ENCODE peak calls at places on chromosomes 16 and 17, in six cellular contexts. S is sigmoid colon, C is cardiac muscle cell, H is uterus, W is small intestine, G is A673. P is an unnamed sample.

GRCh38 chr16:85562102-85562786 is 50.9 kb upstream of the GSE1 start:
- DNase-seq in W (no peak), S (no peak), H (no peak), G (no peak), C (no peak), P (no peak)

GRCh38 chr17:15513058-15513858 is 45.8 kb upstream of the CDRT4 start:
- DNase-seq in W (no peak), G (no peak), H (no peak), S (no peak), C (peak), P (no peak)

GRCh38 chr16:3051009-3051408 is 4.6 kb downstream of the MMP25 start:
- DNase-seq in G (no peak), H (no peak), C (peak), S (no peak), W (no peak), P (no peak)

GRCh38 chr17:81865733-81866439 is 5.3 kb downstream of the ARHGDIA start:
- DNase-seq in C (peak), G (no peak), W (peak), S (no peak), H (no peak), P (no peak)

GRCh38 chr17:72358465-72358864 is 237.6 kb downstream of the SOX9 start:
- DNase-seq in G (no peak), S (no peak), W (no peak), H (no peak), C (no peak), P (no peak)

GRCh38 chr17:8366231-8366630 is 10.3 kb downstream of the KRABD2 start:
- DNase-seq in G (no peak), C (peak), W (no peak), S (no peak), H (peak), P (no peak)

GRCh38 chr17:36124879-36125824 is 21.5 kb downstream of the CCL4 start:
- DNase-seq in S (no peak), G (peak), C (no peak), H (no peak), W (no peak), P (no peak)

GRCh38 chr17:76422406-76422805 is 30.5 kb downstream of the UBE2O start:
- DNase-seq in W (no peak), C (no peak), G (no peak), S (no peak), H (no peak), P (no peak)

GRCh38 chr17:79616801-79617200 is 6.0 kb upstream of the RBFOX3 start:
- DNase-seq in G (no peak), H (no peak), W (no peak), S (peak), C (no peak), P (no peak)

GRCh38 chr17:56653877-56654276 is 60.4 kb downstream of the NOG start:
- DNase-seq in S (no peak), C (peak), H (no peak), W (peak), G (peak), P (peak)

GRCh38 chr17:5943991-5944390 is 126.2 kb upstream of the WSCD1 start:
- DNase-seq in H (no peak), W (no peak), C (no peak), S (no peak), G (no peak), P (no peak)

GRCh38 chr16:12449795-12450194 is 353.9 kb downstream of the CPPED1 start:
- DNase-seq in W (no peak), G (no peak), S (peak), C (no peak), H (no peak), P (no peak)

GRCh38 chr16:10622036-10622921 is 41.9 kb upstream of the EMP2 start:
- DNase-seq in W (peak), S (no peak), G (no peak), H (no peak), C (no peak), P (no peak)

GRCh38 chr17:72004476-72005331 is 116.1 kb upstream of the SOX9 start:
- DNase-seq in H (no peak), G (no peak), C (peak), W (no peak), S (no peak), P (no peak)

GRCh38 chr16:86823895-86824671 is 245.7 kb downstream of the FOXL1 start:
- DNase-seq in W (no peak), S (no peak), G (no peak), C (peak), H (no peak), P (no peak)

DNA sequence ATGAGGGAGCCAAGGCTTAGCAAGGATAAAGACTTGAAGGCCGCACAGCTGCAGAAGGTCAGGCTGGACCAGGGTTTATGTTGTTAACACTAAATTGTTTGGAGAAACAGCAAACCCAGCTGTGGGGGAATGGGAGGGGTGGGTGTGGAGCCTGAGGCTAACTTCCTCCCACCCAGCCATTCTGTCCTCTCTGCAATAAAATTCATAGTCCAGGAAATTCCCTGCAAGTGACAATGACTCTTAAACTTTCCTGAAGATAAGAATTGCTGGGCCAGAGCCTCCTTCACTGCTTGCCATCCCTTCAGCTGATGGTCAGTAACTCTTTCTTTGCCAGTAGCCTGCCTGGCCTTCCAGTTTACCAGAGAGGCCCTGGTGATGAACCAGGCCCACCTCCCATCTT is 19.4 kb upstream of the ATP5MC1 start:
- DNase-seq in G (no peak), C (no peak), S (no peak), W (peak), H (peak), P (no peak)
- H3K27ac ChIP-seq in G (no peak), C (no peak), S (peak), W (peak), H (peak), P (no peak)

DNA sequence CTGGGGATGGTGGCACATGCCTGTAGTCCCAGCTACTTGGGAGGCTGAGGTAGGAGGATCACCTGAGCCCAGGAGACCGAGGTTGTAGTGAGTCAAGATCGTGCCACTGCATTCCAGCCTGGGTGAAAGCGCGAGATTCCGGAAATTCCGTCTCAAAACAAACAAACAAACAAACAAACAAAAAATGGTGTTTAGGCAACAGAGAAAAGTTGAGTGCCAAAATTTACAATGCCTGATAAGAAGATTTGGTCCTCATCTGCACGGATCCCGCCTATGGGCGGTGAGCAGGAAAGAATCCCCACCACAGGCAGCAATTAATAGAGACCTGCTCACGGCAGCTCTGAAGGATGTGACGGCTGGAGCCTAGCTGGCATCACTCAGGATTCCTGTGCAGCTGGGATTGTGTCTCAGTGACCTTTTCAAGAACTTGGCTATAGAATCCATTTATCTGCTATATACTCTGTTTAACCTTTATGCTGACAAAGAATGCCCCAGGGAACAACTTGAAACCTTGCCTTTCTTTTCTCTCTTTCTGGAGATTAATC is 14.0 kb upstream of the TEX2 start:
- DNase-seq in W (no peak), C (no peak), H (no peak), G (no peak), S (no peak), P (no peak)
- H3K4me3 ChIP-seq in W (no peak), C (no peak), H (no peak), G (no peak), S (no peak), P (no peak)

GRCh38 chr17:63699638-63700527 is at the start of gene LIMD2:
- DNase-seq in G (peak), W (no peak), S (peak), H (peak), C (peak), P (peak)

GRCh38 chr17:63698886-63699637 is 863 bp downstream of the LIMD2 start:
- DNase-seq in W (peak), G (peak), C (peak), H (no peak), S (peak), P (peak)

GRCh38 chr17:63701477-63702222 is 1.7 kb upstream of the LIMD2 start:
- DNase-seq in C (no peak), S (no peak), H (no peak), W (peak), G (no peak), P (peak)

GRCh38 chr17:63702223-63702577 is 2.3 kb upstream of the LIMD2 start:
- DNase-seq in S (no peak), C (no peak), W (no peak), H (no peak), G (no peak), P (peak)

DNA sequence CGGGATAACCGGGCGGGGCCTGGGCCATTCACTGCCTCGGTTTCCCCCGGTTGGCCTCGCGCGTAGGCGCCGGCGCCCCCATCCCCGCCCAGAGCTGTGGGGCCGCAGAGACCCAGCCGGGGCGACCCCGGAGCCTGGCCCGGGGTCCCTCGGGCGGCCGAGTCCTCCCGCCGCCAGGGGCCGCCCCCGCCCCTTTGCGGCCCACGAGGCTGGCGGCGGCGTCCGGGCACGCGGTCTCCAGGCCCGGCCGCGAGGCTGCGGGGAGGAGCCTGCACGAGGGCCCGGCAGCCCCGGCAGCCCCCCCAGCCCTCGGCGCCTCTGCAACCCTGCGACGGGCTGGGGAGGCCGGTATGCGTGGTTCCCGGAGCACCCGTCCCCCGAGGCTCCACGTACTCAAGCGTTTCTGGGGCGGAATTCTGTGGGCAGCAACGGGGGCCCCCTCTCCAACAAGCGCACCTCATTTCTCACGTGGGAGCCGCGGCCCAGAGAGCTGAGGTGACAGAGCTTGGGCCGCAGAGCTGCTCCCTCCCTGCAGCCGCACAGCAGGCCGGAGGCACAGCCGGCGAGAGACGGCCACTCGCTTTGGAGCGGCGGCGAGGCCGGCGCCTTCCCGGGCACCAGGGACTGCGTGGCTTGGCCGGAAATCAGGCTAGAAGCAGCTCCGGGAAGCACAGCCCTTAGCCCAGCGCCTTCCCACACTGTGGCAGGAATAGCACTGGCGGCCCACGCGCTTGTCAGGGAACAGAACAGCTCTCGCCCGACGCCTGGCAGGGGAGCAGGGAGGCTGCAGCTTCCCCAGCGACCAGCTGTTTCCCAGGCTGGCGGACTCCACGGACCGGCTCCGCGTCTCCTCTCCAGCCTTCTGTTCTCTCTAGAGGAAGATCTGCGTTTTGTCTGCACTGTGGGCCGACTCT is 860 bp upstream of the LIMD2 start:
- DNase-seq in H (peak), C (peak), S (peak), W (no peak), G (peak), P (peak)
- H3K27ac ChIP-seq in H (peak), C (peak), S (peak), W (peak), G (peak), P (peak)

GRCh38 chr17:60557805-60558204 is 31.8 kb upstream of the APPBP2 start:
- DNase-seq in W (no peak), G (no peak), S (no peak), C (no peak), H (no peak), P (no peak)

GRCh38 chr17:60559659-60559994 is 33.6 kb upstream of the APPBP2 start:
- DNase-seq in W (no peak), S (no peak), G (no peak), C (no peak), H (no peak), P (no peak)

GRCh38 chr17:60562421-60562820 is 36.4 kb upstream of the APPBP2 start:
- DNase-seq in C (no peak), H (no peak), W (no peak), G (no peak), S (no peak), P (no peak)

GRCh38 chr17:60560860-60561257 is 34.8 kb upstream of the APPBP2 start:
- DNase-seq in W (no peak), C (no peak), S (no peak), H (no peak), G (no peak), P (no peak)

DNA sequence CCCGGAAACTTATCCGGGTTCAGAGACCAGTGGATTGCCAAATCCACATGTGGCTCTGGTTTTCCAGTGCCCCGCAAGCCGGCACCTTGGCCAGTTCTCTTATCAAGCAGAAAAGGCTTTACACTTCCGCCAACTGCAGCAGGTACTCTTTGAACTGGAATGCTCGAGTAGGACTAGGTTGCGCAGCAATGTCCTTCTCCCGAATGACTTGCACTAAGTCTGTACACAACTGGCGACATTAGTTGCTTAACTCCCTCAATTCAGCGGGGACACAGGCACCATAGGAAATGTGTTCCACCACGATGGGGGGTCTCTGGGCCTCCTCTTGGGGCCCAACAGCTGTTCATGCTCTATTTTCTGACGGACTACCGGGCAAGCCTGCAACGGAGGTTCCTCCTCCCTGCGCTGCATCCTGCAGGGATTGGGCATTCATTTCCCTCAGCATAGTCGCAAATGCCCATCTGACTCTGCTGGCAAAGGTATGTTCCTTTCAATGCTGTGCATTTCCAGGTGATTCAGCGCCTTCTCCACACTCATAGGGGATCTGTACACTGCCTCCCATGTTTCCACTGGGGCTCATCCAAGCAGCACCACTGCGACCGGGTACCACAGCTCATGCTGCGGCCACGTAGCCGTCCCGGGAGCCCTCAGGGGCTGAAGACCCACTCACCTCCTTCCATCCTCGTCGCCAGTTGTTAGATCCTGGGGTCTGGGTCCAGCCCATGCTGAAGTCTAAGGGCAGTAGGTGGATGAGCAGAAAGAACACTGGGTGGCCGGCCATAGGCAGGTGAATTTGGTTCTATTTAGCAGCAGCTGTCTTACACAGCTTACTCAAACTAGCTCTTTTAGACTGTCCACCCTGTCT is 34.2 kb upstream of the APPBP2 start:
- DNase-seq in H (no peak), S (no peak), G (no peak), W (peak), C (no peak), P (no peak)
- H3K4me3 ChIP-seq in H (no peak), S (no peak), G (no peak), W (no peak), C (no peak), P (no peak)

DNA sequence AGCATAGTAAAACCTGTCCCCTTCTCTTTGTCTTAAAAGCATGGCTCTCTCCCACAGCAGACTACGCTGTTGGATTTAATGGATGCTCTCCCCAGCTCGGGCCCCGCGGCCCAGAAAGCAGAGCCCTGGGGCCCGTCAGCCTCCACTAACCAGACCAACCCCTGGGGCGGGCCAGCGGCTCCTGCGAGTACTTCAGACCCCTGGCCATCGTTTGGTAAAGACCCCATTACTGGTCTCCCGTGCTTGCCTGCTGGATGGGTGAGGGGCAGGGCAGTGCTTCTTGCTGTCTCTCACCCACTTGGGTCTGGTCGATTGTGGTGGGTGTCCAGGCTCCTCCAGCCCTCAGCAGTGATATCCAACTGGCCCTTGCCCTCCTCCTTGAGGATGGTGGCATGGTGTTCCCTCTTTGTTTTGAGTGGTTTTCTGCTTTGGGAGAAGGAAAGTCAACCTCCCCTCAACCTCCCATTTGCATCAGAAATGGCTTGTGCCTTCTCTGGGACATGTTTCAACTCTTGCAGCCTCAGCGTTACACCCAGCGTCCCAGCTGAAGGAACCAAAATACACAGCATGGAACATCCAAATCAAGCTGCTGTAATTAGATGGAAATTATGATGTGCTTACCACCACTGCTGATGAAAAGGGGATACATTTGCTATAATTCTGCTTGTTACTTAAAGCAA is 49.3 kb downstream of the B9D1 start:
- DNase-seq in H (no peak), C (no peak), G (no peak), W (no peak), S (peak), P (no peak)
- H3K27ac ChIP-seq in H (no peak), C (no peak), G (no peak), W (no peak), S (no peak), P (no peak)

DNA sequence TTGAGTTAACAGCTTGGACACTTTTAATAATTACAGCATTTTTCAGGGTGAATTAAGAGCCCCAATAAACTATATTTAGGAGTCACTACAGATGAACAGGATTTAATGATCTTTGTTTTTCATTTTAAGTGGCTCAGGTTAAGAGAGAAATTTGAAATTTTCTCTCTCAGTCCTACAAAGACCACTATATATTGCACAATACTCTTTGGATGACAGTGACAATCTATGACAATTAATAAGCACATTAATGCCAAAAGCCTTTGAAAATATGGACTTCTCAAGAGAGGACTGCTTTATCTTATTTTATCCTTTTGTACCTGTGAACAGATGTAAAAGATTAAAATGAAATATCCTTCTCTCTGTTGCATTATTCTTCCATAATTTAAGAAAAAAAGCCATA is 151.1 kb upstream of the IRX5 start:
- DNase-seq in C (no peak), G (no peak), H (no peak), W (no peak), S (no peak), P (no peak)
- H3K4me3 ChIP-seq in C (no peak), G (no peak), H (no peak), W (no peak), S (no peak), P (no peak)

P was measured in CD4-positive, CD25-positive, alpha-beta regulatory T cell.